ENCODE peak calls at places on chromosomes 7 and 10, in nine cellular contexts. One of them, this sample, is unnamed.

GRCh38 chr10:113486531-113486930 is 66.3 kb upstream of the HABP2 start:
- DNase-seq in fibroblast of mammary gland: no peak
- DNase-seq in mesothelial cell of epicardium: no peak
- DNase-seq in HFFc6: no peak
- DNase-seq in astrocyte: no peak
- DNase-seq in breast epithelium: no peak
- DNase-seq in nephron progenitor cell: no peak
- DNase-seq in fibroblast of lung: no peak
- DNase-seq in brain microvascular endothelial cell: no peak
- DNase-seq in this sample: no peak

GRCh38 chr7:4681922-4682620 is at the start of gene FOXK1:
- DNase-seq in fibroblast of mammary gland: peak
- DNase-seq in mesothelial cell of epicardium: peak
- DNase-seq in HFFc6: peak
- DNase-seq in astrocyte: peak
- DNase-seq in breast epithelium: peak
- DNase-seq in nephron progenitor cell: peak
- DNase-seq in fibroblast of lung: peak
- DNase-seq in brain microvascular endothelial cell: no peak
- DNase-seq in this sample: peak

GRCh38 chr10:70158113-70158512 is 11.6 kb upstream of the TYSND1 start:
- DNase-seq in fibroblast of mammary gland: peak
- DNase-seq in mesothelial cell of epicardium: no peak
- DNase-seq in HFFc6: no peak
- DNase-seq in astrocyte: no peak
- DNase-seq in breast epithelium: no peak
- DNase-seq in nephron progenitor cell: no peak
- DNase-seq in fibroblast of lung: no peak
- DNase-seq in brain microvascular endothelial cell: no peak
- DNase-seq in this sample: no peak

GRCh38 chr7:139630643-139631519 is 107.4 kb downstream of the CLEC2L start:
- DNase-seq in fibroblast of mammary gland: no peak
- DNase-seq in mesothelial cell of epicardium: no peak
- DNase-seq in HFFc6: no peak
- DNase-seq in astrocyte: no peak
- DNase-seq in breast epithelium: no peak
- DNase-seq in nephron progenitor cell: no peak
- DNase-seq in fibroblast of lung: no peak
- DNase-seq in brain microvascular endothelial cell: no peak
- DNase-seq in this sample: no peak

GRCh38 chr7:158317238-158318205 is 270.1 kb downstream of the PTPRN2 start:
- DNase-seq in fibroblast of mammary gland: no peak
- DNase-seq in mesothelial cell of epicardium: no peak
- DNase-seq in HFFc6: no peak
- DNase-seq in astrocyte: no peak
- DNase-seq in breast epithelium: no peak
- DNase-seq in nephron progenitor cell: peak
- DNase-seq in fibroblast of lung: no peak
- DNase-seq in brain microvascular endothelial cell: no peak
- DNase-seq in this sample: peak

GRCh38 chr10:95244152-95244551 is 46.7 kb downstream of the PDLIM1 start:
- DNase-seq in fibroblast of mammary gland: no peak
- DNase-seq in mesothelial cell of epicardium: no peak
- DNase-seq in HFFc6: no peak
- DNase-seq in astrocyte: no peak
- DNase-seq in breast epithelium: no peak
- DNase-seq in nephron progenitor cell: no peak
- DNase-seq in fibroblast of lung: no peak
- DNase-seq in brain microvascular endothelial cell: no peak
- DNase-seq in this sample: no peak

GRCh38 chr10:72688208-72688651 is 3.7 kb upstream of the MCU start:
- DNase-seq in fibroblast of mammary gland: peak
- DNase-seq in mesothelial cell of epicardium: no peak
- DNase-seq in HFFc6: peak
- DNase-seq in astrocyte: peak
- DNase-seq in breast epithelium: no peak
- DNase-seq in nephron progenitor cell: no peak
- DNase-seq in fibroblast of lung: peak
- DNase-seq in brain microvascular endothelial cell: peak
- DNase-seq in this sample: no peak

GRCh38 chr7:17677408-17677807 is 262.9 kb downstream of the SNX13 start:
- DNase-seq in fibroblast of mammary gland: peak
- DNase-seq in mesothelial cell of epicardium: no peak
- DNase-seq in HFFc6: peak
- DNase-seq in astrocyte: peak
- DNase-seq in breast epithelium: no peak
- DNase-seq in nephron progenitor cell: no peak
- DNase-seq in fibroblast of lung: peak
- DNase-seq in brain microvascular endothelial cell: peak
- DNase-seq in this sample: no peak

GRCh38 chr7:5693529-5693928 is 87.9 kb downstream of the RNF216 start:
- DNase-seq in fibroblast of mammary gland: peak
- DNase-seq in mesothelial cell of epicardium: no peak
- DNase-seq in HFFc6: peak
- DNase-seq in astrocyte: no peak
- DNase-seq in breast epithelium: no peak
- DNase-seq in nephron progenitor cell: no peak
- DNase-seq in fibroblast of lung: peak
- DNase-seq in brain microvascular endothelial cell: peak
- DNase-seq in this sample: no peak

GRCh38 chr10:28783089-28783488 is 105.8 kb downstream of the BAMBI start:
- DNase-seq in fibroblast of mammary gland: no peak
- DNase-seq in mesothelial cell of epicardium: no peak
- DNase-seq in HFFc6: no peak
- DNase-seq in astrocyte: no peak
- DNase-seq in breast epithelium: no peak
- DNase-seq in nephron progenitor cell: no peak
- DNase-seq in fibroblast of lung: no peak
- DNase-seq in brain microvascular endothelial cell: no peak
- DNase-seq in this sample: no peak

GRCh38 chr7:67371429-67372305 is 375.0 kb downstream of the TYW1 start:
- DNase-seq in fibroblast of mammary gland: peak
- DNase-seq in mesothelial cell of epicardium: peak
- DNase-seq in HFFc6: peak
- DNase-seq in astrocyte: peak
- DNase-seq in breast epithelium: no peak
- DNase-seq in nephron progenitor cell: peak
- DNase-seq in fibroblast of lung: peak
- DNase-seq in brain microvascular endothelial cell: peak
- DNase-seq in this sample: peak

GRCh38 chr7:26397786-26398435 is 106.2 kb downstream of the SNX10 start:
- DNase-seq in fibroblast of mammary gland: no peak
- DNase-seq in mesothelial cell of epicardium: peak
- DNase-seq in HFFc6: no peak
- DNase-seq in astrocyte: no peak
- DNase-seq in breast epithelium: no peak
- DNase-seq in nephron progenitor cell: peak
- DNase-seq in fibroblast of lung: peak
- DNase-seq in brain microvascular endothelial cell: no peak
- DNase-seq in this sample: peak

GRCh38 chr10:122112625-122113160 is 123.7 kb downstream of the TACC2 start:
- DNase-seq in fibroblast of mammary gland: peak
- DNase-seq in mesothelial cell of epicardium: peak
- DNase-seq in HFFc6: peak
- DNase-seq in astrocyte: peak
- DNase-seq in breast epithelium: peak
- DNase-seq in nephron progenitor cell: peak
- DNase-seq in fibroblast of lung: peak
- DNase-seq in brain microvascular endothelial cell: peak
- DNase-seq in this sample: peak

GRCh38 chr10:63286754-63287264 is 153.7 kb downstream of the NRBF2 start:
- DNase-seq in fibroblast of mammary gland: no peak
- DNase-seq in mesothelial cell of epicardium: no peak
- DNase-seq in HFFc6: no peak
- DNase-seq in astrocyte: no peak
- DNase-seq in breast epithelium: no peak
- DNase-seq in nephron progenitor cell: no peak
- DNase-seq in fibroblast of lung: no peak
- DNase-seq in brain microvascular endothelial cell: no peak
- DNase-seq in this sample: no peak

GRCh38 chr7:95871078-95871848 is 98.9 kb downstream of the DYNC1I1 start:
- DNase-seq in fibroblast of mammary gland: peak
- DNase-seq in mesothelial cell of epicardium: peak
- DNase-seq in HFFc6: peak
- DNase-seq in astrocyte: peak
- DNase-seq in breast epithelium: no peak
- DNase-seq in nephron progenitor cell: peak
- DNase-seq in fibroblast of lung: peak
- DNase-seq in brain microvascular endothelial cell: peak
- DNase-seq in this sample: peak

GRCh38 chr10:79445217-79445707 is at the start of gene ZCCHC24:
- DNase-seq in fibroblast of mammary gland: no peak
- DNase-seq in mesothelial cell of epicardium: peak
- DNase-seq in HFFc6: peak
- DNase-seq in astrocyte: no peak
- DNase-seq in breast epithelium: no peak
- DNase-seq in nephron progenitor cell: no peak
- DNase-seq in fibroblast of lung: no peak
- DNase-seq in brain microvascular endothelial cell: no peak
- DNase-seq in this sample: peak
- TF ChIP-seq CTCF in fibroblast of mammary gland: no peak
- TF ChIP-seq CTCF in mesothelial cell of epicardium: no peak
- TF ChIP-seq CTCF in HFFc6: no peak
- TF ChIP-seq CTCF in astrocyte: no peak
- TF ChIP-seq CTCF in breast epithelium: no peak
- TF ChIP-seq CTCF in nephron progenitor cell: no peak
- TF ChIP-seq CTCF in fibroblast of lung: no peak
- TF ChIP-seq CTCF in brain microvascular endothelial cell: no peak
- TF ChIP-seq CTCF in this sample: no peak

GRCh38 chr10:24973163-24973562 is 20.8 kb upstream of the PRTFDC1 start:
- DNase-seq in fibroblast of mammary gland: no peak
- DNase-seq in mesothelial cell of epicardium: no peak
- DNase-seq in HFFc6: no peak
- DNase-seq in astrocyte: no peak
- DNase-seq in breast epithelium: no peak
- DNase-seq in nephron progenitor cell: no peak
- DNase-seq in fibroblast of lung: no peak
- DNase-seq in brain microvascular endothelial cell: no peak
- DNase-seq in this sample: no peak

GRCh38 chr10:24979685-24980084 is 27.3 kb upstream of the PRTFDC1 start:
- DNase-seq in fibroblast of mammary gland: no peak
- DNase-seq in mesothelial cell of epicardium: no peak
- DNase-seq in HFFc6: no peak
- DNase-seq in astrocyte: no peak
- DNase-seq in breast epithelium: no peak
- DNase-seq in nephron progenitor cell: no peak
- DNase-seq in fibroblast of lung: no peak
- DNase-seq in brain microvascular endothelial cell: no peak
- DNase-seq in this sample: no peak

GRCh38 chr10:24971374-24971773 is 19.0 kb upstream of the PRTFDC1 start:
- DNase-seq in fibroblast of mammary gland: no peak
- DNase-seq in mesothelial cell of epicardium: no peak
- DNase-seq in HFFc6: no peak
- DNase-seq in astrocyte: no peak
- DNase-seq in breast epithelium: no peak
- DNase-seq in nephron progenitor cell: no peak
- DNase-seq in fibroblast of lung: no peak
- DNase-seq in brain microvascular endothelial cell: no peak
- DNase-seq in this sample: no peak

GRCh38 chr10:24969732-24970330 is 17.4 kb upstream of the PRTFDC1 start:
- DNase-seq in fibroblast of mammary gland: no peak
- DNase-seq in mesothelial cell of epicardium: no peak
- DNase-seq in HFFc6: no peak
- DNase-seq in astrocyte: no peak
- DNase-seq in breast epithelium: no peak
- DNase-seq in nephron progenitor cell: no peak
- DNase-seq in fibroblast of lung: no peak
- DNase-seq in brain microvascular endothelial cell: no peak
- DNase-seq in this sample: no peak

GRCh38 chr10:24974978-24975377 is 22.6 kb upstream of the PRTFDC1 start:
- DNase-seq in fibroblast of mammary gland: peak
- DNase-seq in mesothelial cell of epicardium: no peak
- DNase-seq in HFFc6: peak
- DNase-seq in astrocyte: peak
- DNase-seq in breast epithelium: no peak
- DNase-seq in nephron progenitor cell: no peak
- DNase-seq in fibroblast of lung: peak
- DNase-seq in brain microvascular endothelial cell: peak
- DNase-seq in this sample: no peak
- TF ChIP-seq CTCF in fibroblast of mammary gland: peak
- TF ChIP-seq CTCF in mesothelial cell of epicardium: no peak
- TF ChIP-seq CTCF in HFFc6: peak
- TF ChIP-seq CTCF in astrocyte: no peak
- TF ChIP-seq CTCF in breast epithelium: no peak
- TF ChIP-seq CTCF in nephron progenitor cell: no peak
- TF ChIP-seq CTCF in fibroblast of lung: peak
- TF ChIP-seq CTCF in brain microvascular endothelial cell: peak
- TF ChIP-seq CTCF in this sample: no peak

DNA sequence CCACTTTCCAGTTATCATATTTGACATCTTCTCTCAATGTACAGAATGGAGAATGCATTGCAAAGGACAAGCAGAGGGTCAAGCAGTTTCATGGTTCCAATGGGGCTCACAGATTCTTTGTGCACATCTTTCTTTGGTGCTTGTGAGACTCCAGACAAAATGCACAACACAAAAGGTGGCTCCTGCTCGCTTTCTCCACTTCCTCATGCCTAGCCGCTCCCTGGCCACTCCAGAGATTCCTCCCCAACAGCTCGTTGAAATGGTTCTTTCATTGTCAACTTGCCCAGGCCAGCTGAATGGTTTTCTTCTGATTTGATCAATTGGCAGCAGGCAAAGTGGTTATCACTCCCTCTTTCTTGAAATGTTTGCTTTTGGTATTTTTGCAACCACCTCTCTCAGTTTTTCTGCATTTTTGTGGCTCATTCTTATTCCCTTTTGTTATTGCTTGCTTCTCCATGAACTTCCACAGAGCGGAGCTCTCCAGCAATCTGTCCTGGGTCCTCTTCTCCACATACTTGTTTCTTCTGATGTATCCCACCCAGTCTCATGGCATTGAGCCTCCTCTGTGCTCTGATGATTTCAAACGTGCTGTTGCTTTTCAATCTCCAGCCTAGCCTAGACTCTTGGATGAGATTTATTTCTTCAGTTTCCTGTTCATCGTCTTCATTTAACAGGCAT is 507.8 kb upstream of the MKI67 start:
- DNase-seq in fibroblast of mammary gland: no peak
- DNase-seq in mesothelial cell of epicardium: no peak
- DNase-seq in HFFc6: no peak
- DNase-seq in astrocyte: peak
- DNase-seq in breast epithelium: no peak
- DNase-seq in nephron progenitor cell: no peak
- DNase-seq in fibroblast of lung: no peak
- DNase-seq in brain microvascular endothelial cell: no peak
- DNase-seq in this sample: no peak
- TF ChIP-seq CTCF in fibroblast of mammary gland: no peak
- TF ChIP-seq CTCF in mesothelial cell of epicardium: no peak
- TF ChIP-seq CTCF in HFFc6: no peak
- TF ChIP-seq CTCF in astrocyte: no peak
- TF ChIP-seq CTCF in breast epithelium: no peak
- TF ChIP-seq CTCF in nephron progenitor cell: peak
- TF ChIP-seq CTCF in fibroblast of lung: no peak
- TF ChIP-seq CTCF in brain microvascular endothelial cell: no peak
- TF ChIP-seq CTCF in this sample: peak

DNA sequence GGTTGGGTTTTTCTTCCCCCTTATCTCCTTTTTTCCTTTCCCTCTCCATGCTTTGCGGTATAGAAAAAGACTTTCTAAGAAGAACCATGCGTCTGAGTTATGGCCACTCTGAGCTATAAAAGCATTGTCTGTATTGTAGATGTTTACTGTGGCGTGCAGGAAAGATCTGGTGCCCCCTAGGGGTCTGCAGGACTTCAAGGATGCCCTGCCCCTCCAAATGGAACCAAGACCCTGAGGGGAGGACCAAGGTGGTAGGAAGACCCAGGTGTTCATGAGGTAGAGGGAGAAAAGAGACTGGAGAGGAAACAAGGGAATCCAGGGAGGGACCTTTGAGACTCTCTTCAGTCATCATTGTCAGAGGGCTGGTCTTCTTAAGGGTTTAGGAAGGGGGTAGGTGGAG is 68.8 kb downstream of the CYP26A1 start:
- DNase-seq in fibroblast of mammary gland: no peak
- DNase-seq in mesothelial cell of epicardium: no peak
- DNase-seq in HFFc6: no peak
- DNase-seq in astrocyte: no peak
- DNase-seq in breast epithelium: no peak
- DNase-seq in nephron progenitor cell: no peak
- DNase-seq in fibroblast of lung: no peak
- DNase-seq in brain microvascular endothelial cell: no peak
- DNase-seq in this sample: no peak
- TF ChIP-seq CTCF in fibroblast of mammary gland: no peak
- TF ChIP-seq CTCF in mesothelial cell of epicardium: no peak
- TF ChIP-seq CTCF in HFFc6: no peak
- TF ChIP-seq CTCF in astrocyte: no peak
- TF ChIP-seq CTCF in breast epithelium: no peak
- TF ChIP-seq CTCF in nephron progenitor cell: no peak
- TF ChIP-seq CTCF in fibroblast of lung: no peak
- TF ChIP-seq CTCF in brain microvascular endothelial cell: no peak
- TF ChIP-seq CTCF in this sample: no peak